ENCODE peak calls at places on chromosome 5, in six cellular contexts. T is SW 1271, C is osteocyte, F is GDM1, A is left ventricle myocardium inferior, D is Right ventricle myocardium superior. S is an unnamed sample.

GRCh38 chr5:54249210-54250028 is 61.0 kb downstream of the ARL15 start:
- DNase-seq in T (peak; percentile 7), C (no peak), F (peak; percentile 19), A (peak; percentile 21), D (peak; percentile 48), S (peak; percentile 43)

GRCh38 chr5:141875022-141875740 is 3.0 kb downstream of the PCDH1 start:
- DNase-seq in T (no peak), C (peak; percentile 23), F (no peak), A (peak; percentile 13), D (no peak), S (no peak)

GRCh38 chr5:181052526-181052927 is 12.5 kb downstream of the BTNL9 start:
- DNase-seq in T (no peak), C (peak; percentile 81), F (no peak), A (peak; percentile 26), D (no peak), S (no peak)

GRCh38 chr5:60257852-60258251 is 364.3 kb upstream of the PDE4D start:
- DNase-seq in T (no peak), C (no peak), F (no peak), A (no peak), D (no peak), S (no peak)

GRCh38 chr5:136559651-136560050 is 194.3 kb upstream of the TRPC7 start:
- DNase-seq in T (no peak), C (no peak), F (no peak), A (no peak), D (no peak), S (no peak)

GRCh38 chr5:170552486-170553122 is 48.8 kb downstream of the KCNIP1 start:
- DNase-seq in T (no peak), C (no peak), F (peak; percentile 90), A (peak; percentile 83), D (peak; percentile 85), S (peak; percentile 90)

GRCh38 chr5:132781029-132781428 is 4.0 kb upstream of the SEPTIN8 start:
- DNase-seq in T (no peak), C (no peak), F (no peak), A (no peak), D (no peak), S (no peak)

GRCh38 chr5:68542207-68542606 is 326.7 kb downstream of the PIK3R1 start:
- DNase-seq in T (no peak), C (no peak), F (no peak), A (no peak), D (no peak), S (peak; percentile 80)

GRCh38 chr5:132059043-132059695 is 1.3 kb upstream of the IL3 start:
- DNase-seq in T (no peak), C (peak; percentile 77), F (no peak), A (peak; percentile 6), D (no peak), S (no peak)

GRCh38 chr5:68264024-68264956 is 48.7 kb downstream of the PIK3R1 start:
- DNase-seq in T (no peak), C (no peak), F (no peak), A (peak; percentile 35), D (no peak), S (peak; percentile 52)